ENCODE peak calls at places on chromosomes 12 and 14, in four cellular contexts. One of them, this sample, is unnamed.

GRCh38 chr14:52547027-52547426 is 5.3 kb downstream of the TXNDC16 start:
- ATAC-seq in upper lobe of left lung: no peak
- ATAC-seq in A549: no peak
- ATAC-seq in HepG2: no peak
- ATAC-seq in this sample: no peak

GRCh38 chr12:98533723-98534251 is 18.4 kb downstream of the TMPO start:
- ATAC-seq in A549: peak
- ATAC-seq in HepG2: peak
- ATAC-seq in upper lobe of left lung: no peak
- ATAC-seq in this sample: no peak

GRCh38 chr12:41970744-41971143 is 173.9 kb downstream of the GXYLT1 start:
- ATAC-seq in A549: no peak
- ATAC-seq in upper lobe of left lung: no peak
- ATAC-seq in HepG2: no peak
- ATAC-seq in this sample: no peak

GRCh38 chr14:73741876-73742519 is 27.8 kb upstream of the PNMA1 start:
- ATAC-seq in upper lobe of left lung: no peak
- ATAC-seq in A549: peak
- ATAC-seq in HepG2: peak
- ATAC-seq in this sample: no peak

GRCh38 chr12:71556471-71556870 is 107.2 kb downstream of the ZFC3H1 start:
- ATAC-seq in upper lobe of left lung: no peak
- ATAC-seq in A549: no peak
- ATAC-seq in HepG2: no peak
- ATAC-seq in this sample: no peak

GRCh38 chr14:92247937-92248336 is 75.0 kb upstream of the SLC24A4 start:
- ATAC-seq in upper lobe of left lung: no peak
- ATAC-seq in A549: no peak
- ATAC-seq in HepG2: no peak
- ATAC-seq in this sample: no peak

GRCh38 chr12:118124333-118124874 is 11.5 kb upstream of the PEBP1 start:
- ATAC-seq in HepG2: no peak
- ATAC-seq in upper lobe of left lung: no peak
- ATAC-seq in A549: no peak
- ATAC-seq in this sample: no peak

GRCh38 chr12:645563-646071 is 17.6 kb downstream of the NINJ2 start:
- ATAC-seq in A549: no peak
- ATAC-seq in upper lobe of left lung: peak
- ATAC-seq in HepG2: peak
- ATAC-seq in this sample: peak

GRCh38 chr14:52106853-52107252 is 38.0 kb upstream of the NID2 start:
- ATAC-seq in HepG2: no peak
- ATAC-seq in upper lobe of left lung: peak
- ATAC-seq in A549: no peak
- ATAC-seq in this sample: no peak

GRCh38 chr12:126189856-126190255 is 1124.6 kb downstream of the AACS start:
- ATAC-seq in HepG2: no peak
- ATAC-seq in upper lobe of left lung: no peak
- ATAC-seq in A549: no peak
- ATAC-seq in this sample: no peak

GRCh38 chr14:103746706-103747105 is 31.1 kb downstream of the ZFYVE21 start:
- ATAC-seq in HepG2: no peak
- ATAC-seq in upper lobe of left lung: peak
- ATAC-seq in A549: no peak
- ATAC-seq in this sample: no peak

GRCh38 chr12:93361159-93361919 is 16.4 kb upstream of the NUDT4 start:
- ATAC-seq in upper lobe of left lung: no peak
- ATAC-seq in HepG2: no peak
- ATAC-seq in A549: no peak
- ATAC-seq in this sample: peak

GRCh38 chr14:29663281-29663801 is 264.3 kb downstream of the PRKD1 start:
- ATAC-seq in upper lobe of left lung: peak
- ATAC-seq in A549: no peak
- ATAC-seq in HepG2: no peak
- ATAC-seq in this sample: peak

GRCh38 chr14:67240168-67240932 is 885 bp upstream of the PALS1 start:
- ATAC-seq in HepG2: peak
- ATAC-seq in upper lobe of left lung: peak
- ATAC-seq in A549: peak
- ATAC-seq in this sample: peak

GRCh38 chr12:3355378-3355900 is 135.6 kb upstream of the PRMT8 start:
- ATAC-seq in upper lobe of left lung: no peak
- ATAC-seq in HepG2: no peak
- ATAC-seq in A549: no peak
- ATAC-seq in this sample: no peak

GRCh38 chr12:132056959-132057358 is 87.2 kb downstream of the DDX51 start:
- ATAC-seq in A549: no peak
- ATAC-seq in HepG2: no peak
- ATAC-seq in upper lobe of left lung: no peak
- ATAC-seq in this sample: no peak

GRCh38 chr14:63205281-63205575 is 985 bp downstream of the RHOJ start:
- ATAC-seq in upper lobe of left lung: no peak
- ATAC-seq in A549: no peak
- ATAC-seq in HepG2: no peak
- ATAC-seq in this sample: no peak

GRCh38 chr14:81450100-81450531 is 50.0 kb upstream of the STON2 start:
- ATAC-seq in HepG2: no peak
- ATAC-seq in upper lobe of left lung: peak
- ATAC-seq in A549: no peak
- ATAC-seq in this sample: peak

GRCh38 chr14:103693514-103693913 is 21.7 kb downstream of the XRCC3 start:
- ATAC-seq in upper lobe of left lung: peak
- ATAC-seq in A549: no peak
- ATAC-seq in HepG2: no peak
- ATAC-seq in this sample: no peak

GRCh38 chr14:32137883-32138282 is 60.8 kb downstream of the ARHGAP5 start:
- ATAC-seq in A549: no peak
- ATAC-seq in HepG2: no peak
- ATAC-seq in upper lobe of left lung: no peak
- ATAC-seq in this sample: no peak

GRCh38 chr14:74179775-74180354 is 59.4 kb upstream of the VSX2 start:
- ATAC-seq in A549: no peak
- ATAC-seq in upper lobe of left lung: peak
- ATAC-seq in HepG2: no peak
- ATAC-seq in this sample: no peak

GRCh38 chr12:2877959-2878732 is 1.1 kb downstream of the RHNO1 start:
- ATAC-seq in HepG2: peak
- ATAC-seq in A549: no peak
- ATAC-seq in upper lobe of left lung: peak
- ATAC-seq in this sample: no peak

GRCh38 chr14:105071326-105071725 is 6.1 kb upstream of the GPR132 start:
- ATAC-seq in HepG2: no peak
- ATAC-seq in A549: no peak
- ATAC-seq in upper lobe of left lung: no peak
- ATAC-seq in this sample: no peak

GRCh38 chr12:70920251-70920851 is at the start of gene PTPRR:
- ATAC-seq in upper lobe of left lung: peak
- ATAC-seq in A549: peak
- ATAC-seq in HepG2: peak
- ATAC-seq in this sample: no peak

GRCh38 chr14:73403181-73403752 is 55.1 kb downstream of the NUMB start:
- ATAC-seq in upper lobe of left lung: no peak
- ATAC-seq in HepG2: no peak
- ATAC-seq in A549: no peak
- ATAC-seq in this sample: no peak

GRCh38 chr14:25375639-25376038 is 325.7 kb upstream of the STXBP6 start:
- ATAC-seq in upper lobe of left lung: no peak
- ATAC-seq in A549: no peak
- ATAC-seq in HepG2: no peak
- ATAC-seq in this sample: no peak

GRCh38 chr14:94682061-94682516 is 69.9 kb downstream of the SERPINA3 start:
- ATAC-seq in upper lobe of left lung: no peak
- ATAC-seq in HepG2: no peak
- ATAC-seq in A549: no peak
- ATAC-seq in this sample: no peak

GRCh38 chr14:70707138-70708038 is 65.7 kb downstream of the TTC9 start:
- ATAC-seq in HepG2: peak
- ATAC-seq in upper lobe of left lung: peak
- ATAC-seq in A549: no peak
- ATAC-seq in this sample: no peak

GRCh38 chr12:981176-981828 is 9.7 kb upstream of the ERC1 start:
- ATAC-seq in A549: no peak
- ATAC-seq in HepG2: no peak
- ATAC-seq in upper lobe of left lung: no peak
- ATAC-seq in this sample: no peak

GRCh38 chr14:39050389-39050788 is 52.6 kb downstream of the SEC23A start:
- ATAC-seq in HepG2: peak
- ATAC-seq in upper lobe of left lung: no peak
- ATAC-seq in A549: no peak
- ATAC-seq in this sample: no peak

DNA sequence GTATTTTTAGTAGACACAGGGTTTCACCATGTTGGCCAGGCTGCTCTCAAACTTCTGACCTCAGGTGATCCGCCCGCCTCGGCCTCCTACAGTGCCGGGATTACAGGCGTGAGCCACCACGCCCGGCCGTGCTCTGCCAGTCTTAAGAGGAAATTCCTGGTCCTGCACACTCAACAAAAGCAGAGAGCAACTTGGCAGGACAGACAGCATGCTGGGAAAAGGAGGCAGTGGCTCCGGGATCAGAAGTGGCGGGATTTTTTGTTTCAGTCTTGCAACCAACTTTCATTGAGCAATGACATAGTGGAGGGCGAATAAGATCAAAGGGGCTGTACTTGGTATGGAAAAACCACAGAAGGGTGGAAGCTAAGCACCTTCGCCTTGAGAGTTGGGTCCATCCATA is 2.1 kb downstream of the CKAP4 start:
- ATAC-seq in upper lobe of left lung: peak
- ATAC-seq in HepG2: no peak
- ATAC-seq in A549: no peak
- ATAC-seq in this sample: peak
- H3K4me3 ChIP-seq in upper lobe of left lung: peak
- H3K4me3 ChIP-seq in HepG2: peak
- H3K4me3 ChIP-seq in A549: peak
- H3K4me3 ChIP-seq in this sample: no peak

GRCh38 chr14:21263284-21264024 is 5.8 kb downstream of the HNRNPC start:
- ATAC-seq in HepG2: peak
- ATAC-seq in upper lobe of left lung: peak
- ATAC-seq in A549: peak
- ATAC-seq in this sample: no peak
- H3K27ac ChIP-seq in HepG2: peak
- H3K27ac ChIP-seq in upper lobe of left lung: no peak
- H3K27ac ChIP-seq in A549: no peak
- H3K27ac ChIP-seq in this sample: peak

GRCh38 chr12:120438495-120439198 is 734 bp downstream of the COX6A1 start:
- ATAC-seq in HepG2: peak
- ATAC-seq in upper lobe of left lung: no peak
- ATAC-seq in A549: peak
- ATAC-seq in this sample: no peak

GRCh38 chr12:120432772-120433525 is 5.0 kb upstream of the COX6A1 start:
- ATAC-seq in upper lobe of left lung: no peak
- ATAC-seq in A549: no peak
- ATAC-seq in HepG2: no peak
- ATAC-seq in this sample: no peak

GRCh38 chr12:120439646-120440247 is 1.8 kb downstream of the COX6A1 start:
- ATAC-seq in A549: peak
- ATAC-seq in HepG2: peak
- ATAC-seq in upper lobe of left lung: peak
- ATAC-seq in this sample: peak

GRCh38 chr12:120437735-120438494 is at the start of gene COX6A1:
- ATAC-seq in upper lobe of left lung: peak
- ATAC-seq in HepG2: peak
- ATAC-seq in A549: peak
- ATAC-seq in this sample: peak
- TF ChIP-seq EP300 in upper lobe of left lung: no peak
- TF ChIP-seq EP300 in HepG2: no peak
- TF ChIP-seq EP300 in A549: no peak
- TF ChIP-seq EP300 in this sample: no peak

GRCh38 chr12:76014007-76014406 is 17.6 kb downstream of the PHLDA1 start:
- ATAC-seq in HepG2: no peak
- ATAC-seq in upper lobe of left lung: no peak
- ATAC-seq in A549: no peak
- ATAC-seq in this sample: no peak

GRCh38 chr12:76018672-76019071 is 12.9 kb downstream of the PHLDA1 start:
- ATAC-seq in upper lobe of left lung: no peak
- ATAC-seq in A549: no peak
- ATAC-seq in HepG2: no peak
- ATAC-seq in this sample: no peak

GRCh38 chr12:76020731-76021672 is 10.6 kb downstream of the PHLDA1 start:
- ATAC-seq in upper lobe of left lung: peak
- ATAC-seq in A549: peak
- ATAC-seq in HepG2: no peak
- ATAC-seq in this sample: peak

GRCh38 chr12:76020281-76020680 is 11.3 kb downstream of the PHLDA1 start:
- ATAC-seq in upper lobe of left lung: peak
- ATAC-seq in HepG2: peak
- ATAC-seq in A549: peak
- ATAC-seq in this sample: peak

GRCh38 chr12:76018111-76018510 is 13.5 kb downstream of the PHLDA1 start:
- ATAC-seq in HepG2: peak
- ATAC-seq in upper lobe of left lung: peak
- ATAC-seq in A549: peak
- ATAC-seq in this sample: no peak
- H3K4me3 ChIP-seq in HepG2: no peak
- H3K4me3 ChIP-seq in upper lobe of left lung: no peak
- H3K4me3 ChIP-seq in A549: no peak
- H3K4me3 ChIP-seq in this sample: no peak